ENCODE peak calls at places on chromosomes 11 and 22, in six cellular contexts. Y is HepG2, D is psoas muscle, N is keratinocyte, R is foreskin keratinocyte, K is testis. O is an unnamed sample.

GRCh38 chr11:17531071-17531817 is 13.0 kb downstream of the USH1C start:
- DNase-seq in Y (no peak), D (no peak), N (no peak), R (no peak), K (no peak), O (no peak)

GRCh38 chr11:73126804-73127480 is 15.2 kb downstream of the FCHSD2 start:
- DNase-seq in Y (no peak), D (no peak), N (no peak), R (no peak), K (no peak), O (no peak)

GRCh38 chr11:118437046-118437735 is 899 bp downstream of the KMT2A start:
- DNase-seq in Y (peak), D (peak), N (no peak), R (peak), K (peak), O (peak)

GRCh38 chr11:3866206-3866605 is 10.7 kb downstream of the STIM1 start:
- DNase-seq in Y (peak), D (peak), N (no peak), R (no peak), K (no peak), O (no peak)

GRCh38 chr11:209275-210121 is 2.0 kb downstream of the RIC8A start:
- DNase-seq in Y (no peak), D (no peak), N (no peak), R (peak), K (peak), O (no peak)

GRCh38 chr11:120579601-120580000 is 68.1 kb downstream of the GRIK4 start:
- DNase-seq in Y (no peak), D (no peak), N (no peak), R (no peak), K (no peak), O (no peak)

GRCh38 chr11:16356057-16356750 is at the start of gene SOX6:
- DNase-seq in Y (peak), D (no peak), N (no peak), R (no peak), K (peak), O (no peak)

GRCh38 chr11:9565822-9566560 is 7.5 kb upstream of the WEE1 start:
- DNase-seq in Y (peak), D (peak), N (peak), R (peak), K (no peak), O (peak)

GRCh38 chr11:4606231-4607015 is 1.6 kb downstream of the TRIM68 start:
- DNase-seq in Y (no peak), D (no peak), N (no peak), R (no peak), K (no peak), O (no peak)

GRCh38 chr11:118057424-118058145 is 19.3 kb upstream of the TMPRSS4 start:
- DNase-seq in Y (no peak), D (no peak), N (no peak), R (no peak), K (no peak), O (peak)

GRCh38 chr22:25051983-25052710 is 99.6 kb downstream of the KIAA1671 start:
- DNase-seq in Y (peak), D (no peak), N (no peak), R (no peak), K (peak), O (no peak)

GRCh38 chr11:7844521-7844920 is 47.8 kb upstream of the OR5P2 start:
- DNase-seq in Y (no peak), D (no peak), N (no peak), R (peak), K (no peak), O (no peak)

GRCh38 chr11:36346562-36347383 is 50.7 kb downstream of the PRR5L start:
- DNase-seq in Y (no peak), D (no peak), N (no peak), R (no peak), K (no peak), O (no peak)

GRCh38 chr22:50691521-50691920 is 18.9 kb downstream of the SHANK3 start:
- DNase-seq in Y (peak), D (no peak), N (no peak), R (peak), K (no peak), O (no peak)

GRCh38 chr11:132056689-132057088 is 686.3 kb downstream of the NTM start:
- DNase-seq in Y (no peak), D (no peak), N (no peak), R (no peak), K (no peak), O (no peak)

GRCh38 chr11:15591112-15591537 is 476.4 kb downstream of the INSC start:
- DNase-seq in Y (no peak), D (no peak), N (no peak), R (no peak), K (peak), O (no peak)

GRCh38 chr11:78647266-78647915 is 72.7 kb upstream of the NARS2 start:
- DNase-seq in Y (no peak), D (no peak), N (no peak), R (no peak), K (no peak), O (peak)

GRCh38 chr11:100695911-100696310 is 8.8 kb downstream of the ARHGAP42 start:
- DNase-seq in Y (no peak), D (no peak), N (no peak), R (no peak), K (no peak), O (no peak)

GRCh38 chr11:68191661-68192579 is 21.2 kb downstream of the KMT5B start:
- DNase-seq in Y (no peak), D (no peak), N (no peak), R (peak), K (no peak), O (no peak)

GRCh38 chr11:18063131-18063530 is 17.1 kb upstream of the TPH1 start:
- DNase-seq in Y (no peak), D (no peak), N (no peak), R (no peak), K (no peak), O (no peak)

GRCh38 chr22:42438293-42438650 is 6.1 kb upstream of the NFAM1 start:
- DNase-seq in Y (no peak), D (no peak), N (no peak), R (no peak), K (no peak), O (no peak)

GRCh38 chr11:87219266-87219665 is 181.5 kb downstream of the TMEM135 start:
- DNase-seq in Y (no peak), D (no peak), N (no peak), R (no peak), K (no peak), O (no peak)

GRCh38 chr11:11978792-11979486 is 29.5 kb downstream of the DKK3 start:
- DNase-seq in Y (no peak), D (peak), N (no peak), R (no peak), K (peak), O (peak)

GRCh38 chr11:126518130-126518995 is 162.9 kb downstream of the ST3GAL4 start:
- DNase-seq in Y (no peak), D (no peak), N (no peak), R (no peak), K (no peak), O (no peak)

GRCh38 chr22:45351956-45352355 is 42.2 kb downstream of the FAM118A start:
- DNase-seq in Y (no peak), D (no peak), N (no peak), R (peak), K (no peak), O (no peak)

GRCh38 chr22:17097701-17098100 is 12.9 kb downstream of the IL17RA start:
- DNase-seq in Y (no peak), D (no peak), N (no peak), R (no peak), K (no peak), O (peak)

GRCh38 chr22:38199826-38200559 is 1.8 kb upstream of the MAFF start:
- DNase-seq in Y (no peak), D (no peak), N (no peak), R (no peak), K (no peak), O (no peak)

GRCh38 chr11:79173615-79174014 is 267.2 kb downstream of the TENM4 start:
- DNase-seq in Y (no peak), D (peak), N (no peak), R (no peak), K (peak), O (no peak)

GRCh38 chr11:22337571-22338464 is at the start of gene SLC17A6:
- DNase-seq in Y (peak), D (no peak), N (no peak), R (peak), K (peak), O (no peak)

GRCh38 chr11:25068451-25068850 is 571.6 kb downstream of the LUZP2 start:
- DNase-seq in Y (no peak), D (no peak), N (peak), R (peak), K (no peak), O (no peak)

GRCh38 chr11:16784097-16784496 is 45.6 kb downstream of the C11orf58 start:
- DNase-seq in Y (no peak), D (no peak), N (no peak), R (no peak), K (no peak), O (no peak)

GRCh38 chr11:67072295-67072694 is 15.6 kb downstream of the RHOD start:
- DNase-seq in Y (no peak), D (no peak), N (no peak), R (no peak), K (no peak), O (no peak)

GRCh38 chr11:67073908-67074307 is 17.3 kb downstream of the RHOD start:
- DNase-seq in Y (no peak), D (no peak), N (no peak), R (no peak), K (no peak), O (no peak)

GRCh38 chr11:67066333-67066709 is 9.7 kb downstream of the RHOD start:
- DNase-seq in Y (no peak), D (no peak), N (no peak), R (no peak), K (no peak), O (no peak)

GRCh38 chr11:67076202-67076601 is 19.6 kb downstream of the RHOD start:
- DNase-seq in Y (peak), D (no peak), N (no peak), R (no peak), K (no peak), O (no peak)

DNA sequence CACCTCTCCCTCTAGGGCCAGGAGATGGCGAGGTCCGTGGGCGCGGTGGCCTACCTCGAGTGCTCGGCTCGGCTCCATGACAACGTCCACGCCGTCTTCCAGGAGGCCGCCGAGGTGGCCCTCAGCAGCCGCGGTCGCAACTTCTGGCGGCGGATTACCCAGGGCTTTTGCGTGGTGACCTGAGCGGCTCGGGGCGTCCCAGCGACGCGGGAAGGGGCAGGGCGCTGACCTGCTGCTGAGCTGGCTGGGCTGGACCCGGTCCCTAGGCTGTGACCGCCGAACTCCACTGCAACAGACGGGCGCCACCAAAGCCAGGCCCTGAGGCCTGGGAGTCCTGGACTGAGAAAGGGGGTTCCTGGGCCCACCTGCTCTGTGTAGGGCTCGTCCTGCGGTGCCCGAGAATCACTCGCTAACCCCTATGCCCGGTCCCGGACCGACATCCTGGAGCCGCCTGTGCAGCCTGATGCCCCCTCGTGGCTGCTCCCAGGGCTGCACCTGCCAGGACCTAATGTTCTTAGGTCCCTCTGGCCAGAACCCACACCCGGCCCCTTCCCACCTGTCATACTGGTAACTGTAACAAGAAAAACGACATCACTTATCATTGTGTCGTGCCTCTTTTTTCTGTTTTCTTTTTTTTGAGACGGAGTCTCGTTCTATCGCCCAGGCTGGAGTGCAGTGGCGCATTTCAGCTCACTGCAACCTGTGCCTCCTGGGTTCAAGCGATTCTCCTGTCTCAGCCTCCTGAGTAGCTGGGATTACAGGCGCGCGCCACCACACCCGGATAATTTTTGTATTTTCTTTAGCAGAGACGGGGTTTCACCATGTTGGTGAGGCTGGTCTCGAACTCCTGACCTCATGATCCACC is 15.0 kb downstream of the RHOD start:
- DNase-seq in Y (peak), D (peak), N (no peak), R (no peak), K (peak), O (no peak)
- H3K27ac ChIP-seq in Y (no peak), D (no peak), N (no peak), R (no peak), K (no peak), O (no peak)

GRCh38 chr11:92198276-92198675 is 26.3 kb upstream of the FAT3 start:
- DNase-seq in Y (no peak), D (no peak), N (no peak), R (no peak), K (no peak), O (no peak)

GRCh38 chr11:92204731-92205130 is 19.9 kb upstream of the FAT3 start:
- DNase-seq in Y (no peak), D (no peak), N (no peak), R (no peak), K (no peak), O (no peak)

DNA sequence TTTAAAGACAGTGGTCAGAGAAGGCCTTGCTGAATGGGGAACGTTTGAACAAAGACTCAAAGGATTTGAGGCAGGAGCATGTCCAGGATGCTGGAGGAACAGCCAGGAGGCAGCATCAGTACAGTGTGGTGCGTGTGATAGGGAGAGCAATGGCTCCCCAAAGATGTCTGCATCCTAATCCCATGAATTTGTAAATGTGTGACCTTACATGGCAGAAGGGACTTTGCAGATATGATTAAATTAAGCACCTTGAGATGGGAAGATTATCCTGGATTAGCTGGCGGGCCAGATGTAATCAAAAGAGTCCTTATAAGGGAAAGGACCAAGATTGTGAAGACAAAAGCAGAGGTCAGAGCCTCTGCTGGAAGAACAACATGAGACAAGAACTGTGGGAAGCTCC is 24.6 kb upstream of the FAT3 start:
- DNase-seq in Y (no peak), D (no peak), N (no peak), R (no peak), K (no peak), O (no peak)
- TF ChIP-seq CTCF in Y (no peak), D (no peak), N (no peak), R (no peak), K (no peak), O (no peak)

GRCh38 chr11:31655483-31655882 is 145.9 kb downstream of the ELP4 start:
- DNase-seq in Y (peak), D (no peak), N (peak), R (peak), K (no peak), O (no peak)

GRCh38 chr11:31657091-31657490 is 147.5 kb downstream of the ELP4 start:
- DNase-seq in Y (no peak), D (no peak), N (no peak), R (no peak), K (no peak), O (no peak)

GRCh38 chr11:31652528-31652927 is 143.0 kb downstream of the ELP4 start:
- DNase-seq in Y (no peak), D (no peak), N (no peak), R (no peak), K (no peak), O (no peak)

GRCh38 chr11:31651822-31652221 is 142.3 kb downstream of the ELP4 start:
- DNase-seq in Y (no peak), D (no peak), N (no peak), R (no peak), K (no peak), O (no peak)

GRCh38 chr11:31656051-31656450 is 146.5 kb downstream of the ELP4 start:
- DNase-seq in Y (no peak), D (no peak), N (no peak), R (peak), K (no peak), O (no peak)
- H3K27ac ChIP-seq in Y (no peak), D (no peak), N (peak), R (no peak), K (no peak), O (no peak)

GRCh38 chr11:60767388-60767811 is 10.7 kb downstream of the MS4A15 start:
- DNase-seq in Y (no peak), D (no peak), N (no peak), R (no peak), K (peak), O (no peak)
- TF ChIP-seq CTCF in Y (peak), D (no peak), N (peak), R (peak), K (no peak), O (no peak)

DNA sequence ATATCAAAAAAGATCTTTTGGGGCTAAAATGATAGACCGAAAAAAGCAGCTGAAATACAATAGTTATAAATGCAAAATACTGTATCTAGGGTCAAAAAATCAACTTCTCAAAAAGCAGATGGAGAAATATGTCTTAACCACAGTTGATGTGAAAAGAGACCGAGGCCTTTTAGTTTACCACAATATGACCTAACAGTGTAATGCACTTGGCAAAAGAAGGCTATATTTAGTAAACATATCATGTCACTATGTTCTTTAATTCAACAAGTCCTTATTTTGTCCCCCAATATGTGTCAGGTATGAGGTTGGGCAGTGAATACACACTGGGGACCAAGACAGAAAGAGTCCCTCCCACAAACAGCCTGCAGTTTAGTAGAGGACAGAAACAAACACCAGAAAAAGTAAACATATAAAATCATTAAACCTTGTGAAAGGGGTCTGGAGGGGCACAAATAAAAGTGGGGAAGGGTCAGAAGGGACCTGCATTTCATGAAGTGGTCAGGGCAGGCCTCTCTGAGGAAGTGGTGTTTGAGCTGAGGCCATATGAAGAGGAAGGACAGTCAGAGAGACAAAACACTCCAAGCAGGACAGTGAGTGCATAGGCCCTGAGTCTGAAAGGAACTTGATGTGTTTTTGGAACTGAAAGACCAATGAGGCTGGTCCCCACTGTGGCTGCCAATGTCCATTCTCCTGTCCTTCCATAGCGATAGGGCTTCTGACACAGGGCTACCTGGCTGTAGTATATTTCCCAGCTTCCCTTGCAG is 53.3 kb downstream of the LIF start:
- DNase-seq in Y (no peak), D (no peak), N (no peak), R (no peak), K (no peak), O (no peak)
- H3K27ac ChIP-seq in Y (no peak), D (no peak), N (no peak), R (no peak), K (no peak), O (no peak)

GRCh38 chr11:102338479-102339010 is 8.5 kb upstream of the BIRC2 start:
- DNase-seq in Y (no peak), D (no peak), N (no peak), R (no peak), K (no peak), O (no peak)
- TF ChIP-seq CTCF in Y (no peak), D (no peak), N (no peak), R (no peak), K (no peak), O (no peak)

DNA sequence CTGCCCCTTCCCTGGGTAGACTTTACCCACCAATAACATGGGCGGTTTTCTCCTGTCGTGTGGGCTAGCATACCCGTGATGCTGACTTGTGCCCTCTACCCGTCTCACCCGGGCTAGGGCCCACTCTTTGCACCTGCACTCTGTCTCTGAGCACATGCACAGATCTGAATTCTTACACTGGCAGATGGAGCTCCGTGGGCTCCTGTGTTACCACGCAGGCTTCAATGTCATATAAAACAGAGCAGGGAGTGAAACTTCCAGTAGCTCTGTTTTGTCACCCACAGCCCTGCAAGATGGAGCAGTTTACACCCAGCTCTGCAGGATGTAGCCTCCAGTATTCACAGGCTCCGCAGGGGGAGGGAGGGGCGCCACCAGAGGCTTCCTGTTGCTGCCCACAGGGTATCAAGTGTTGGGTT is 1.7 kb downstream of the DGKZ start:
- DNase-seq in Y (no peak), D (no peak), N (no peak), R (no peak), K (no peak), O (no peak)
- H3K27ac ChIP-seq in Y (no peak), D (no peak), N (no peak), R (no peak), K (no peak), O (no peak)

GRCh38 chr11:41206388-41206787 is 253.1 kb downstream of the LRRC4C start:
- DNase-seq in Y (no peak), D (no peak), N (no peak), R (no peak), K (no peak), O (no peak)

GRCh38 chr11:41201156-41201555 is 258.3 kb downstream of the LRRC4C start:
- DNase-seq in Y (peak), D (no peak), N (no peak), R (peak), K (no peak), O (no peak)
- TF ChIP-seq CTCF in Y (peak), D (no peak), N (peak), R (peak), K (no peak), O (no peak)

GRCh38 chr22:30234786-30235470 is 11.6 kb downstream of the LIF start:
- DNase-seq in Y (no peak), D (no peak), N (no peak), R (no peak), K (peak), O (no peak)
- H3K27ac ChIP-seq in Y (no peak), D (no peak), N (no peak), R (no peak), K (peak), O (no peak)